ENCODE peak calls at places on chromosomes 13 and 19, in six cellular contexts. One of them, this sample, is unnamed.

GRCh38 chr19:28898279-28898678 is 314.7 kb downstream of the UQCRFS1 start:
- DNase-seq in neural progenitor cell: no peak
- DNase-seq in brain microvascular endothelial cell: no peak
- DNase-seq in activated T-helper 9 cell treated with anti-CD3 and anti-CD28 coated beads, Interleukin-2, amount 50 U/mL, for 16 hours: no peak
- DNase-seq in GM04503: peak
- DNase-seq in progenitor cell of endocrine pancreas: no peak
- DNase-seq in this sample: no peak

GRCh38 chr13:39023761-39024160 is 14.1 kb downstream of the PROSER1 start:
- DNase-seq in brain microvascular endothelial cell: no peak
- DNase-seq in GM04503: no peak
- DNase-seq in activated T-helper 9 cell treated with anti-CD3 and anti-CD28 coated beads, Interleukin-2, amount 50 U/mL, for 16 hours: no peak
- DNase-seq in neural progenitor cell: no peak
- DNase-seq in progenitor cell of endocrine pancreas: no peak
- DNase-seq in this sample: no peak

GRCh38 chr19:35495107-35496064 is 5.1 kb upstream of the KRTDAP start:
- DNase-seq in neural progenitor cell: peak
- DNase-seq in GM04503: no peak
- DNase-seq in brain microvascular endothelial cell: peak
- DNase-seq in progenitor cell of endocrine pancreas: peak
- DNase-seq in activated T-helper 9 cell treated with anti-CD3 and anti-CD28 coated beads, Interleukin-2, amount 50 U/mL, for 16 hours: peak
- DNase-seq in this sample: peak

GRCh38 chr13:106958690-106959089 is 390.8 kb upstream of the ARGLU1 start:
- DNase-seq in brain microvascular endothelial cell: no peak
- DNase-seq in activated T-helper 9 cell treated with anti-CD3 and anti-CD28 coated beads, Interleukin-2, amount 50 U/mL, for 16 hours: no peak
- DNase-seq in progenitor cell of endocrine pancreas: no peak
- DNase-seq in GM04503: no peak
- DNase-seq in neural progenitor cell: no peak
- DNase-seq in this sample: no peak

GRCh38 chr19:12868540-12869112 is 12.6 kb downstream of the DNASE2 start:
- DNase-seq in GM04503: no peak
- DNase-seq in neural progenitor cell: no peak
- DNase-seq in brain microvascular endothelial cell: no peak
- DNase-seq in activated T-helper 9 cell treated with anti-CD3 and anti-CD28 coated beads, Interleukin-2, amount 50 U/mL, for 16 hours: no peak
- DNase-seq in progenitor cell of endocrine pancreas: no peak
- DNase-seq in this sample: peak

GRCh38 chr13:46753137-46753536 is 43.8 kb downstream of the ESD start:
- DNase-seq in neural progenitor cell: no peak
- DNase-seq in brain microvascular endothelial cell: no peak
- DNase-seq in activated T-helper 9 cell treated with anti-CD3 and anti-CD28 coated beads, Interleukin-2, amount 50 U/mL, for 16 hours: no peak
- DNase-seq in GM04503: no peak
- DNase-seq in progenitor cell of endocrine pancreas: no peak
- DNase-seq in this sample: no peak

GRCh38 chr13:51823351-51823750 is 19.4 kb upstream of the DHRS12 start:
- DNase-seq in GM04503: no peak
- DNase-seq in neural progenitor cell: no peak
- DNase-seq in progenitor cell of endocrine pancreas: no peak
- DNase-seq in brain microvascular endothelial cell: no peak
- DNase-seq in activated T-helper 9 cell treated with anti-CD3 and anti-CD28 coated beads, Interleukin-2, amount 50 U/mL, for 16 hours: no peak
- DNase-seq in this sample: no peak

GRCh38 chr19:12841094-12841493 is 2.8 kb downstream of the MAST1 start:
- DNase-seq in progenitor cell of endocrine pancreas: peak
- DNase-seq in neural progenitor cell: peak
- DNase-seq in GM04503: no peak
- DNase-seq in brain microvascular endothelial cell: no peak
- DNase-seq in activated T-helper 9 cell treated with anti-CD3 and anti-CD28 coated beads, Interleukin-2, amount 50 U/mL, for 16 hours: no peak
- DNase-seq in this sample: peak

GRCh38 chr13:111505175-111505777 is 184.8 kb downstream of the TEX29 start:
- DNase-seq in neural progenitor cell: peak
- DNase-seq in progenitor cell of endocrine pancreas: no peak
- DNase-seq in activated T-helper 9 cell treated with anti-CD3 and anti-CD28 coated beads, Interleukin-2, amount 50 U/mL, for 16 hours: no peak
- DNase-seq in GM04503: no peak
- DNase-seq in brain microvascular endothelial cell: no peak
- DNase-seq in this sample: peak

GRCh38 chr19:33143897-33144405 is 12.0 kb downstream of the WDR88 start:
- DNase-seq in progenitor cell of endocrine pancreas: peak
- DNase-seq in neural progenitor cell: peak
- DNase-seq in brain microvascular endothelial cell: peak
- DNase-seq in activated T-helper 9 cell treated with anti-CD3 and anti-CD28 coated beads, Interleukin-2, amount 50 U/mL, for 16 hours: peak
- DNase-seq in GM04503: no peak
- DNase-seq in this sample: peak

GRCh38 chr13:36879218-36879938 is 40.7 kb downstream of the SMAD9 start:
- DNase-seq in progenitor cell of endocrine pancreas: no peak
- DNase-seq in activated T-helper 9 cell treated with anti-CD3 and anti-CD28 coated beads, Interleukin-2, amount 50 U/mL, for 16 hours: no peak
- DNase-seq in GM04503: no peak
- DNase-seq in neural progenitor cell: no peak
- DNase-seq in brain microvascular endothelial cell: no peak
- DNase-seq in this sample: no peak

GRCh38 chr19:8525401-8525684 is 11.4 kb upstream of the ZNF414 start:
- DNase-seq in progenitor cell of endocrine pancreas: no peak
- DNase-seq in activated T-helper 9 cell treated with anti-CD3 and anti-CD28 coated beads, Interleukin-2, amount 50 U/mL, for 16 hours: no peak
- DNase-seq in GM04503: no peak
- DNase-seq in neural progenitor cell: no peak
- DNase-seq in brain microvascular endothelial cell: no peak
- DNase-seq in this sample: no peak

GRCh38 chr19:14674764-14675163 is at the start of gene ADGRE3:
- DNase-seq in GM04503: no peak
- DNase-seq in progenitor cell of endocrine pancreas: no peak
- DNase-seq in activated T-helper 9 cell treated with anti-CD3 and anti-CD28 coated beads, Interleukin-2, amount 50 U/mL, for 16 hours: no peak
- DNase-seq in neural progenitor cell: no peak
- DNase-seq in brain microvascular endothelial cell: no peak
- DNase-seq in this sample: peak

GRCh38 chr13:113489549-113490495 is 689 bp downstream of the DCUN1D2 start:
- DNase-seq in brain microvascular endothelial cell: peak
- DNase-seq in activated T-helper 9 cell treated with anti-CD3 and anti-CD28 coated beads, Interleukin-2, amount 50 U/mL, for 16 hours: peak
- DNase-seq in progenitor cell of endocrine pancreas: no peak
- DNase-seq in GM04503: no peak
- DNase-seq in neural progenitor cell: no peak
- DNase-seq in this sample: peak